ENCODE peak calls at places on chromosomes 11 and 22, in eight cellular contexts. One of them, this sample, is unnamed.

GRCh38 chr11:43282607-43283440 is 29.0 kb upstream of the API5 start:
- DNase-seq in IMR-90: peak; percentile 16
- DNase-seq in effector memory CD4-positive, alpha-beta T cell: no peak
- DNase-seq in small intestine: peak; percentile 8
- DNase-seq in upper lobe of right lung: peak; percentile 67
- DNase-seq in SJCRH30: peak; percentile 73
- DNase-seq in CD4-positive, CD25-positive, alpha-beta regulatory T cell: peak; percentile 26
- DNase-seq in neuronal stem cell: peak; percentile 51
- DNase-seq in this sample: no peak

GRCh38 chr11:3080104-3080503 is 22.9 kb upstream of the CARS1 start:
- DNase-seq in IMR-90: peak; percentile 33
- DNase-seq in effector memory CD4-positive, alpha-beta T cell: no peak
- DNase-seq in small intestine: no peak
- DNase-seq in upper lobe of right lung: no peak
- DNase-seq in SJCRH30: no peak
- DNase-seq in CD4-positive, CD25-positive, alpha-beta regulatory T cell: no peak
- DNase-seq in neuronal stem cell: no peak
- DNase-seq in this sample: no peak

GRCh38 chr11:23869673-23870072 is 627.2 kb upstream of the LUZP2 start:
- DNase-seq in IMR-90: no peak
- DNase-seq in effector memory CD4-positive, alpha-beta T cell: no peak
- DNase-seq in small intestine: no peak
- DNase-seq in upper lobe of right lung: no peak
- DNase-seq in SJCRH30: no peak
- DNase-seq in CD4-positive, CD25-positive, alpha-beta regulatory T cell: no peak
- DNase-seq in neuronal stem cell: no peak
- DNase-seq in this sample: no peak

GRCh38 chr22:38202437-38203089 is 769 bp downstream of the MAFF start:
- DNase-seq in IMR-90: peak; percentile 92
- DNase-seq in effector memory CD4-positive, alpha-beta T cell: peak; percentile 54
- DNase-seq in small intestine: peak; percentile 65
- DNase-seq in upper lobe of right lung: peak; percentile 93
- DNase-seq in SJCRH30: peak; percentile 57
- DNase-seq in CD4-positive, CD25-positive, alpha-beta regulatory T cell: peak; percentile 49
- DNase-seq in neuronal stem cell: no peak
- DNase-seq in this sample: peak; percentile 64

GRCh38 chr11:1852885-1853284 is at the start of gene LSP1:
- DNase-seq in IMR-90: no peak
- DNase-seq in effector memory CD4-positive, alpha-beta T cell: peak; percentile 64
- DNase-seq in small intestine: peak; percentile 66
- DNase-seq in upper lobe of right lung: peak; percentile 80
- DNase-seq in SJCRH30: no peak
- DNase-seq in CD4-positive, CD25-positive, alpha-beta regulatory T cell: peak; percentile 86
- DNase-seq in neuronal stem cell: no peak
- DNase-seq in this sample: peak; percentile 88

GRCh38 chr11:82906236-82906635 is 4.7 kb downstream of the DDIAS start:
- DNase-seq in IMR-90: peak; percentile 43
- DNase-seq in effector memory CD4-positive, alpha-beta T cell: no peak
- DNase-seq in small intestine: peak; percentile 36
- DNase-seq in upper lobe of right lung: no peak
- DNase-seq in SJCRH30: peak; percentile 63
- DNase-seq in CD4-positive, CD25-positive, alpha-beta regulatory T cell: peak; percentile 63
- DNase-seq in neuronal stem cell: no peak
- DNase-seq in this sample: peak; percentile 47

GRCh38 chr11:76190376-76190775 is 15.9 kb downstream of the WNT11 start:
- DNase-seq in IMR-90: peak; percentile 28
- DNase-seq in effector memory CD4-positive, alpha-beta T cell: no peak
- DNase-seq in small intestine: no peak
- DNase-seq in upper lobe of right lung: no peak
- DNase-seq in SJCRH30: no peak
- DNase-seq in CD4-positive, CD25-positive, alpha-beta regulatory T cell: no peak
- DNase-seq in neuronal stem cell: no peak
- DNase-seq in this sample: no peak

GRCh38 chr22:23569291-23569690 is 10.8 kb downstream of the IGLL1 start:
- DNase-seq in IMR-90: no peak
- DNase-seq in effector memory CD4-positive, alpha-beta T cell: no peak
- DNase-seq in small intestine: no peak
- DNase-seq in upper lobe of right lung: no peak
- DNase-seq in SJCRH30: no peak
- DNase-seq in CD4-positive, CD25-positive, alpha-beta regulatory T cell: no peak
- DNase-seq in neuronal stem cell: no peak
- DNase-seq in this sample: no peak

GRCh38 chr11:115845872-115846271 is 341.7 kb upstream of the CADM1 start:
- DNase-seq in IMR-90: no peak
- DNase-seq in effector memory CD4-positive, alpha-beta T cell: no peak
- DNase-seq in small intestine: no peak
- DNase-seq in upper lobe of right lung: no peak
- DNase-seq in SJCRH30: no peak
- DNase-seq in CD4-positive, CD25-positive, alpha-beta regulatory T cell: no peak
- DNase-seq in neuronal stem cell: no peak
- DNase-seq in this sample: no peak

DNA sequence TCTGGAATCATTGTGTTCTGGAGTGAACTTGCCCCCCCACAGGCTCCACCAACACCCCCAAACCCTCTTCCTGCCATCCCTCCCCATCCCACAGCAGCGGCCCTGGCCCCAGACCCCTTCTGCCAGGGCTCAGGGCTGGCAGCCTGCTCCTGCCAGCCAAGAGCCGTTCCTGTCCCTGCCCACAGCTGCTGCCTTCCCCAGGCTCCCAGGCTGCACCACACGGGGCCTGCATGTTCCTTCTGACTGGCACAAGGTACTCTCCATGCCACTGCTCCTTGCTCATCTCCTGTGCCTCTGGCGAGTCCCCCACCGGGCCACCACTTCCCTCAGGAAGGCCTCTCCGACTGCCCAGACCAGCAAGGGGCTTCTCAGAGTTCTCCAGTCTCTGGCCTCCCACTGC is 4.9 kb downstream of the GP1BB start:
- DNase-seq in IMR-90: no peak
- DNase-seq in effector memory CD4-positive, alpha-beta T cell: no peak
- DNase-seq in small intestine: no peak
- DNase-seq in upper lobe of right lung: no peak
- DNase-seq in SJCRH30: no peak
- DNase-seq in CD4-positive, CD25-positive, alpha-beta regulatory T cell: no peak
- DNase-seq in neuronal stem cell: no peak
- DNase-seq in this sample: no peak
- H3K4me1 ChIP-seq in IMR-90: no peaks in the 10 kb centered on the region
- H3K4me1 ChIP-seq in effector memory CD4-positive, alpha-beta T cell: peaks cover 17% of the 10 kb centered on the region
- H3K4me1 ChIP-seq in small intestine: no peaks in the 10 kb centered on the region
- H3K4me1 ChIP-seq in upper lobe of right lung: peaks cover 9% of the 10 kb centered on the region
- H3K4me1 ChIP-seq in SJCRH30: peaks cover 16% of the 10 kb centered on the region
- H3K4me1 ChIP-seq in CD4-positive, CD25-positive, alpha-beta regulatory T cell: peaks cover 23% of the 10 kb centered on the region
- H3K4me1 ChIP-seq in neuronal stem cell: peaks cover 10% of the 10 kb centered on the region
- H3K4me1 ChIP-seq in this sample: peaks cover 11% of the 10 kb centered on the region

GRCh38 chr22:50193621-50194020 is 7.2 kb upstream of the SELENOO start:
- DNase-seq in IMR-90: no peak
- DNase-seq in effector memory CD4-positive, alpha-beta T cell: no peak
- DNase-seq in small intestine: no peak
- DNase-seq in upper lobe of right lung: no peak
- DNase-seq in SJCRH30: no peak
- DNase-seq in CD4-positive, CD25-positive, alpha-beta regulatory T cell: no peak
- DNase-seq in neuronal stem cell: no peak
- DNase-seq in this sample: no peak
- H3K4me3 ChIP-seq in IMR-90: no peak overlapping the region
- H3K4me3 ChIP-seq in effector memory CD4-positive, alpha-beta T cell: no peak overlapping the region
- H3K4me3 ChIP-seq in small intestine: no peak overlapping the region
- H3K4me3 ChIP-seq in upper lobe of right lung: no peak overlapping the region
- H3K4me3 ChIP-seq in SJCRH30: no peak overlapping the region
- H3K4me3 ChIP-seq in CD4-positive, CD25-positive, alpha-beta regulatory T cell: no peak overlapping the region
- H3K4me3 ChIP-seq in neuronal stem cell: no peak overlapping the region
- H3K4me3 ChIP-seq in this sample: no peak overlapping the region

GRCh38 chr11:63909621-63910506 is 7.1 kb downstream of the RCOR2 start:
- DNase-seq in IMR-90: no peak
- DNase-seq in effector memory CD4-positive, alpha-beta T cell: no peak
- DNase-seq in small intestine: no peak
- DNase-seq in upper lobe of right lung: no peak
- DNase-seq in SJCRH30: no peak
- DNase-seq in CD4-positive, CD25-positive, alpha-beta regulatory T cell: no peak
- DNase-seq in neuronal stem cell: peak; percentile 51
- DNase-seq in this sample: no peak
- H3K27ac ChIP-seq in IMR-90: no peak overlapping the region
- H3K27ac ChIP-seq in effector memory CD4-positive, alpha-beta T cell: no peak overlapping the region
- H3K27ac ChIP-seq in small intestine: no peak overlapping the region
- H3K27ac ChIP-seq in upper lobe of right lung: no peak overlapping the region
- H3K27ac ChIP-seq in SJCRH30: no peak overlapping the region
- H3K27ac ChIP-seq in CD4-positive, CD25-positive, alpha-beta regulatory T cell: no peak overlapping the region
- H3K27ac ChIP-seq in neuronal stem cell: peak overlapping the region; percentile 73
- H3K27ac ChIP-seq in this sample: no peak overlapping the region

DNA sequence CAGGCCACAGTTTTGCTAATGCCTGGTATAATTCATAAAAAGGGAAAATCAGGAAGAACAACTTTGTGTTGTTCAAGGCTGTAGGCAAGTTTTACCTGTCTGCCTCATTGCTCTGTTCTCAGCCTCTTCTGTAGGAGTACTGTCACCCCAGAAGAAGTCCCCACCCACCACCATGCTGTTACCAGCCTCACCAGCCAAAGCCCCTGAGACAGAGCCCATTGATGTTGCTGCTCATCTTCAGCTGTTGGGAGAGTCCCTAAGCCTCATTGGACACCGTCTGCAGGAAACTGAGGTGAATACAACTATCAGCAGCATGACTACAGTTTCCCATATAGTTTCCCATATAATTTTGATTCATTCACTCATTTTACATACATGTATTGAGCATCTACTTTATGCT is 11.6 kb upstream of the TOM1 start:
- DNase-seq in IMR-90: no peak
- DNase-seq in effector memory CD4-positive, alpha-beta T cell: no peak
- DNase-seq in small intestine: no peak
- DNase-seq in upper lobe of right lung: no peak
- DNase-seq in SJCRH30: no peak
- DNase-seq in CD4-positive, CD25-positive, alpha-beta regulatory T cell: no peak
- DNase-seq in neuronal stem cell: no peak
- DNase-seq in this sample: no peak
- H3K4me1 ChIP-seq in IMR-90: no peaks in the 10 kb centered on the region
- H3K4me1 ChIP-seq in effector memory CD4-positive, alpha-beta T cell: no peaks in the 10 kb centered on the region
- H3K4me1 ChIP-seq in small intestine: no peaks in the 10 kb centered on the region
- H3K4me1 ChIP-seq in upper lobe of right lung: no peaks in the 10 kb centered on the region
- H3K4me1 ChIP-seq in SJCRH30: no peaks in the 10 kb centered on the region
- H3K4me1 ChIP-seq in CD4-positive, CD25-positive, alpha-beta regulatory T cell: no peaks in the 10 kb centered on the region
- H3K4me1 ChIP-seq in neuronal stem cell: no peaks in the 10 kb centered on the region
- H3K4me1 ChIP-seq in this sample: no peaks in the 10 kb centered on the region

GRCh38 chr11:120137611-120138521 is at the start of gene TRIM29:
- DNase-seq in IMR-90: no peak
- DNase-seq in effector memory CD4-positive, alpha-beta T cell: no peak
- DNase-seq in small intestine: peak; percentile 63
- DNase-seq in upper lobe of right lung: peak; percentile 54
- DNase-seq in SJCRH30: no peak
- DNase-seq in CD4-positive, CD25-positive, alpha-beta regulatory T cell: no peak
- DNase-seq in neuronal stem cell: no peak
- DNase-seq in this sample: no peak
- H3K4me3 ChIP-seq in IMR-90: no peak within 1 kb of the TSS
- H3K4me3 ChIP-seq in effector memory CD4-positive, alpha-beta T cell: no peak within 1 kb of the TSS
- H3K4me3 ChIP-seq in small intestine: no peak within 1 kb of the TSS
- H3K4me3 ChIP-seq in upper lobe of right lung: no peak within 1 kb of the TSS
- H3K4me3 ChIP-seq in SJCRH30: no peak within 1 kb of the TSS
- H3K4me3 ChIP-seq in CD4-positive, CD25-positive, alpha-beta regulatory T cell: no peak within 1 kb of the TSS
- H3K4me3 ChIP-seq in neuronal stem cell: no peak within 1 kb of the TSS
- H3K4me3 ChIP-seq in this sample: no peak within 1 kb of the TSS

GRCh38 chr11:36109850-36110606 is 166.2 kb downstream of the LDLRAD3 start:
- DNase-seq in IMR-90: no peak
- DNase-seq in effector memory CD4-positive, alpha-beta T cell: no peak
- DNase-seq in small intestine: no peak
- DNase-seq in upper lobe of right lung: no peak
- DNase-seq in SJCRH30: no peak
- DNase-seq in CD4-positive, CD25-positive, alpha-beta regulatory T cell: no peak
- DNase-seq in neuronal stem cell: peak; percentile 76
- DNase-seq in this sample: no peak

GRCh38 chr11:36105743-36106581 is 162.1 kb downstream of the LDLRAD3 start:
- DNase-seq in IMR-90: no peak
- DNase-seq in effector memory CD4-positive, alpha-beta T cell: no peak
- DNase-seq in small intestine: no peak
- DNase-seq in upper lobe of right lung: no peak
- DNase-seq in SJCRH30: no peak
- DNase-seq in CD4-positive, CD25-positive, alpha-beta regulatory T cell: no peak
- DNase-seq in neuronal stem cell: no peak
- DNase-seq in this sample: no peak

GRCh38 chr11:36110698-36111410 is 167.0 kb downstream of the LDLRAD3 start:
- DNase-seq in IMR-90: no peak
- DNase-seq in effector memory CD4-positive, alpha-beta T cell: no peak
- DNase-seq in small intestine: no peak
- DNase-seq in upper lobe of right lung: no peak
- DNase-seq in SJCRH30: no peak
- DNase-seq in CD4-positive, CD25-positive, alpha-beta regulatory T cell: no peak
- DNase-seq in neuronal stem cell: no peak
- DNase-seq in this sample: no peak

GRCh38 chr11:36108812-36109498 is 165.1 kb downstream of the LDLRAD3 start:
- DNase-seq in IMR-90: no peak
- DNase-seq in effector memory CD4-positive, alpha-beta T cell: no peak
- DNase-seq in small intestine: no peak
- DNase-seq in upper lobe of right lung: no peak
- DNase-seq in SJCRH30: no peak
- DNase-seq in CD4-positive, CD25-positive, alpha-beta regulatory T cell: no peak
- DNase-seq in neuronal stem cell: no peak
- DNase-seq in this sample: no peak

DNA sequence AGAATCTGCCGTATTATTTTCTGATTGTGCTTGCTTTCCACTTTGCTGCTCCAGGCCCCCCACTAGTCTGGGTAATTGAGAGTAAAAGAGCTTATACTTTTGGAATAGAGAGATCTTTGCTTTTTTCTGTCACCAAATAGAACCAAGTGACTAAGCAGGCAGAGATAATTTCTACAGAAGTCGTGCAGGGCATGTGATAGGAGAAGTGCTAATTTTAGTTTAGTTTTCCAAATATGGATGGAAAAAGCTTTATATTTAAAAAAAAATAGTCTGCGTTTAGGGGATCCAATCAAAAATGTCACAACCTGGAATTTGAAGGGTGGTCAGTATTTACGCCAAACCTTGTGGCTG is 165.6 kb downstream of the LDLRAD3 start:
- DNase-seq in IMR-90: no peak
- DNase-seq in effector memory CD4-positive, alpha-beta T cell: no peak
- DNase-seq in small intestine: no peak
- DNase-seq in upper lobe of right lung: no peak
- DNase-seq in SJCRH30: no peak
- DNase-seq in CD4-positive, CD25-positive, alpha-beta regulatory T cell: no peak
- DNase-seq in neuronal stem cell: no peak
- DNase-seq in this sample: no peak
- H3K27ac ChIP-seq in IMR-90: no peak overlapping the region
- H3K27ac ChIP-seq in effector memory CD4-positive, alpha-beta T cell: no peak overlapping the region
- H3K27ac ChIP-seq in small intestine: no peak overlapping the region
- H3K27ac ChIP-seq in upper lobe of right lung: no peak overlapping the region
- H3K27ac ChIP-seq in SJCRH30: no peak overlapping the region
- H3K27ac ChIP-seq in CD4-positive, CD25-positive, alpha-beta regulatory T cell: no peak overlapping the region
- H3K27ac ChIP-seq in neuronal stem cell: peak overlapping the region; percentile 99
- H3K27ac ChIP-seq in this sample: no peak overlapping the region

GRCh38 chr22:42902875-42903510 is 45.9 kb upstream of the ARFGAP3 start:
- DNase-seq in IMR-90: peak; percentile 87
- DNase-seq in effector memory CD4-positive, alpha-beta T cell: no peak
- DNase-seq in small intestine: no peak
- DNase-seq in upper lobe of right lung: no peak
- DNase-seq in SJCRH30: no peak
- DNase-seq in CD4-positive, CD25-positive, alpha-beta regulatory T cell: no peak
- DNase-seq in neuronal stem cell: no peak
- DNase-seq in this sample: no peak
- H3K4me1 ChIP-seq in IMR-90: peaks cover 16% of the 10 kb centered on the region
- H3K4me1 ChIP-seq in effector memory CD4-positive, alpha-beta T cell: no peaks in the 10 kb centered on the region
- H3K4me1 ChIP-seq in small intestine: peaks cover 2% of the 10 kb centered on the region
- H3K4me1 ChIP-seq in upper lobe of right lung: peaks cover 35% of the 10 kb centered on the region
- H3K4me1 ChIP-seq in SJCRH30: peaks cover 44% of the 10 kb centered on the region
- H3K4me1 ChIP-seq in CD4-positive, CD25-positive, alpha-beta regulatory T cell: no peaks in the 10 kb centered on the region
- H3K4me1 ChIP-seq in neuronal stem cell: no peaks in the 10 kb centered on the region
- H3K4me1 ChIP-seq in this sample: no peaks in the 10 kb centered on the region

GRCh38 chr11:130390071-130390758 is 38.2 kb downstream of the ADAMTS8 start:
- DNase-seq in IMR-90: peak; percentile 99
- DNase-seq in effector memory CD4-positive, alpha-beta T cell: no peak
- DNase-seq in small intestine: peak; percentile 26
- DNase-seq in upper lobe of right lung: no peak
- DNase-seq in SJCRH30: peak; percentile 39
- DNase-seq in CD4-positive, CD25-positive, alpha-beta regulatory T cell: no peak
- DNase-seq in neuronal stem cell: no peak
- DNase-seq in this sample: no peak
- H3K4me3 ChIP-seq in IMR-90: no peak overlapping the region
- H3K4me3 ChIP-seq in effector memory CD4-positive, alpha-beta T cell: no peak overlapping the region
- H3K4me3 ChIP-seq in small intestine: no peak overlapping the region
- H3K4me3 ChIP-seq in upper lobe of right lung: no peak overlapping the region
- H3K4me3 ChIP-seq in SJCRH30: no peak overlapping the region
- H3K4me3 ChIP-seq in CD4-positive, CD25-positive, alpha-beta regulatory T cell: no peak overlapping the region
- H3K4me3 ChIP-seq in neuronal stem cell: no peak overlapping the region
- H3K4me3 ChIP-seq in this sample: no peak overlapping the region